ENCODE peak calls at places on chromosomes 3 and 15, in ten cellular contexts. N is transverse colon, F is OCI-LY7, Y is astrocyte of the spinal cord, U is HFF-Myc, V is PC-3, A is H9, L is cardiac fibroblast, M is keratinocyte, K is breast epithelium. R is an unnamed sample.

GRCh38 chr15:66877558-66878285 is 175.7 kb downstream of the SMAD6 start:
- DNase-seq in N (no peak), F (no peak), Y (no peak), U (no peak), V (no peak), A (no peak), L (peak), M (no peak), K (no peak), R (no peak)

GRCh38 chr3:177935008-177935407 is 601.2 kb upstream of the KCNMB2 start:
- DNase-seq in N (no peak), F (no peak), Y (no peak), U (no peak), V (no peak), A (no peak), L (no peak), M (no peak), K (no peak), R (no peak)

GRCh38 chr3:73255609-73256029 is 194.2 kb downstream of the EBLN2 start:
- DNase-seq in N (peak), F (no peak), Y (peak), U (peak), V (peak), A (no peak), L (peak), M (peak), K (no peak), R (peak)

GRCh38 chr3:122101646-122102045 is 46.5 kb downstream of the CD86 start:
- DNase-seq in N (no peak), F (peak), Y (peak), U (peak), V (peak), A (no peak), L (peak), M (no peak), K (no peak), R (no peak)

GRCh38 chr3:107870989-107871638 is 219.7 kb downstream of the CD47 start:
- DNase-seq in N (no peak), F (no peak), Y (no peak), U (no peak), V (peak), A (no peak), L (no peak), M (no peak), K (no peak), R (no peak)

GRCh38 chr15:92818658-92819311 is 81.3 kb upstream of the CHD2 start:
- DNase-seq in N (no peak), F (no peak), Y (no peak), U (no peak), V (no peak), A (no peak), L (no peak), M (no peak), K (no peak), R (no peak)

GRCh38 chr3:126913524-126913923 is 69.4 kb upstream of the PLXNA1 start:
- DNase-seq in N (peak), F (no peak), Y (no peak), U (no peak), V (peak), A (no peak), L (no peak), M (no peak), K (no peak), R (no peak)

GRCh38 chr3:105868450-105868744 is 415 bp downstream of the CBLB start:
- DNase-seq in N (peak), F (no peak), Y (peak), U (no peak), V (peak), A (peak), L (peak), M (no peak), K (peak), R (peak)

GRCh38 chr15:71780349-71780976 is 29.9 kb upstream of the NR2E3 start:
- DNase-seq in N (peak), F (peak), Y (peak), U (peak), V (peak), A (peak), L (peak), M (no peak), K (no peak), R (no peak)

GRCh38 chr3:56868706-56869105 is 67.0 kb upstream of the ARHGEF3 start:
- DNase-seq in N (no peak), F (no peak), Y (no peak), U (no peak), V (no peak), A (no peak), L (no peak), M (no peak), K (no peak), R (no peak)

GRCh38 chr15:99104788-99105515 is at the start of gene SYNM:
- DNase-seq in N (peak), F (peak), Y (peak), U (peak), V (peak), A (peak), L (peak), M (no peak), K (peak), R (no peak)

GRCh38 chr3:159480046-159480445 is 508.6 kb upstream of the IL12A start:
- DNase-seq in N (no peak), F (no peak), Y (no peak), U (no peak), V (no peak), A (no peak), L (peak), M (no peak), K (no peak), R (no peak)

GRCh38 chr3:57164606-57165573 is at the start of gene IL17RD:
- DNase-seq in N (peak), F (peak), Y (peak), U (no peak), V (peak), A (peak), L (peak), M (no peak), K (peak), R (peak)

GRCh38 chr3:58305882-58306661 is at the start of the genes HTD2 and RPP14:
- DNase-seq in N (peak), F (peak), Y (peak), U (peak), V (peak), A (peak), L (peak), M (peak), K (peak), R (peak)

GRCh38 chr3:58308728-58309127 is 2.4 kb downstream of the HTD2 start:
- DNase-seq in N (no peak), F (no peak), Y (no peak), U (no peak), V (no peak), A (no peak), L (peak), M (no peak), K (no peak), R (no peak)

DNA sequence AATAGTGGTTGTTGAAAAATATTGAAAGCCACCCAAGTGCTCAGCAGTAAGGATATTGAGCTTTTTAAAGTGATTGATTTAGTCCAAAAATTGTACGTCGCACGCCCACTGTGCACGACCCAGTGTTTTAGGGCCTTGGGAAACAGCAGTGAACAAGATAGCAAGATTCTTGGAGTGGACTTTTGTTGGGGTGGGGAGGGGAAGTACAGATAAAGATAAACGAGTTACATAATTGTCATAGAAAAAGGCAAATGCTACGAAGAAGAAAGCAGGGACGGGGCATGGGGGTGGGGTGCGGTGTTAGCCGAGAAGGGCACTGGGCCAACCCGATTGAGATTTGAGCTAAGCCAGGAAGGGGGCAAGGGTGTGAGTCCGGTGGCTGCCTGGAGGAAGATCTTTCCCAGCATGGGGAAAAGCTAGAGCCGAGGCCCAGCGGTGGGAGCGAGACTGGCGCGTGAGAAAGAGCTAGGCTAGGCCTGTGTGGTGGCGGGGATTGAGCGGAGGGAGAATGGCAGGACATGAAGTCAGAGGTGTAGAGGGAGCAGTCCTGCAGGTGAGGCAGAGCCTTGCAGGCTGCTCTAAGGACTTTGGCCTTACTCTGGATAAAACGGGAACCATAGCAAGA is 454 bp downstream of the HTD2 start:
- DNase-seq in N (peak), F (peak), Y (peak), U (no peak), V (peak), A (peak), L (peak), M (no peak), K (no peak), R (no peak)
- TF ChIP-seq CTCF in N (no peak), F (no peak), Y (peak), U (no peak), V (no peak), A (no peak), L (peak), M (peak), K (no peak), R (no peak)

DNA sequence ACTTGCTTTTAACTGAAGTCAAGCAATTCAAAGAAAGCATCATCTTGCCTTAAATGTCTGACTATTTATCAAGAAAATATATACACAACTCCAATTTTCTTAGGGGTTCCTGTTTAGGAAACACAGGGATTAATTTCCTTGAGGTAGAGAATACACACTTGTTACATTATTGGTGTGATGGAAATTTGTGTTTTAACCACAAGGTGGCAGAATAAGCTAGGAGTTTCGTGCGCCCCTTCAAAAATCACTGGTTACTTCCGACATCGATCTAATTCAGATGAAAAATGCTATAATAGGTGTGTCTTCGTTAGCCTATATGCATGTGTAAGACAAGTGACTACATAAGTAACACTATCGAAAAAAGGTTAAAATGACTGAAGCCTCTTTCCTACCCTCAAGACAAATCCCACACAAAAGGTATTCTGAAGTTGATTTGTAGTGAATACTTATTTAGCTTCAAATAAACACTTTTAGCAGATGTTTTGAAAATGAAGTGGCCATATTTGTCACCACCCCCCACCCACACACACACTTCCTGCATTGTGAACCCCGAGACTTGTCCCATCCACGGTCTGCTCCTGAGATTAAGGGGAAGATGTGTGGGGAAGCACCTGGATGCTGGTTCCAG is 246.5 kb downstream of the ROBO1 start:
- DNase-seq in N (no peak), F (peak), Y (peak), U (peak), V (peak), A (no peak), L (peak), M (no peak), K (no peak), R (no peak)
- TF ChIP-seq CTCF in N (peak), F (peak), Y (peak), U (peak), V (peak), A (peak), L (peak), M (peak), K (no peak), R (no peak)

DNA sequence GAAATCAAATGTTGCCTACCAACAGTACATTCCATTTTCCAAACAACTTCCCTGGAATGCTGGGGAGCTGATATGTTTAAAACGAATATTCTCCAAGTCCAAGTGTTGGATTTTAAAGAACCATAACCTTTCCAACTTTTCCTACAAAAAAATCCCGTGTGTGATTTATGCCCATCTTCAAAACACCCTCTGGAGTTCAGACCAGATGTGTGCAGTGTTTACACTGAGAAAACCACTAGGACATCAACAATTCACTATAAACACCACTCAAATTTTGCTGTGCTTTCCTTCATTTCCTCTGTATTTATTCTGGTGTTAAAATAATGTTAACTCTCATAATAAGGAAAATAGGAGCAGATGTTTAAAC is 2.4 kb downstream of the VGLL4 start:
- DNase-seq in N (no peak), F (no peak), Y (no peak), U (peak), V (no peak), A (no peak), L (no peak), M (no peak), K (no peak), R (no peak)
- TF ChIP-seq CTCF in N (no peak), F (no peak), Y (no peak), U (no peak), V (no peak), A (no peak), L (no peak), M (no peak), K (no peak), R (no peak)

GRCh38 chr3:120200836-120201235 is 84.2 kb downstream of the GPR156 start:
- DNase-seq in N (no peak), F (no peak), Y (no peak), U (no peak), V (no peak), A (no peak), L (no peak), M (no peak), K (no peak), R (no peak)

GRCh38 chr3:120202363-120202762 is 82.7 kb downstream of the GPR156 start:
- DNase-seq in N (no peak), F (no peak), Y (no peak), U (no peak), V (no peak), A (no peak), L (no peak), M (no peak), K (no peak), R (no peak)

GRCh38 chr3:120196812-120197211 is 88.2 kb downstream of the GPR156 start:
- DNase-seq in N (no peak), F (no peak), Y (no peak), U (no peak), V (peak), A (no peak), L (no peak), M (no peak), K (no peak), R (no peak)

GRCh38 chr3:120196333-120196732 is 88.7 kb downstream of the GPR156 start:
- DNase-seq in N (no peak), F (no peak), Y (no peak), U (no peak), V (no peak), A (no peak), L (no peak), M (no peak), K (no peak), R (no peak)

DNA sequence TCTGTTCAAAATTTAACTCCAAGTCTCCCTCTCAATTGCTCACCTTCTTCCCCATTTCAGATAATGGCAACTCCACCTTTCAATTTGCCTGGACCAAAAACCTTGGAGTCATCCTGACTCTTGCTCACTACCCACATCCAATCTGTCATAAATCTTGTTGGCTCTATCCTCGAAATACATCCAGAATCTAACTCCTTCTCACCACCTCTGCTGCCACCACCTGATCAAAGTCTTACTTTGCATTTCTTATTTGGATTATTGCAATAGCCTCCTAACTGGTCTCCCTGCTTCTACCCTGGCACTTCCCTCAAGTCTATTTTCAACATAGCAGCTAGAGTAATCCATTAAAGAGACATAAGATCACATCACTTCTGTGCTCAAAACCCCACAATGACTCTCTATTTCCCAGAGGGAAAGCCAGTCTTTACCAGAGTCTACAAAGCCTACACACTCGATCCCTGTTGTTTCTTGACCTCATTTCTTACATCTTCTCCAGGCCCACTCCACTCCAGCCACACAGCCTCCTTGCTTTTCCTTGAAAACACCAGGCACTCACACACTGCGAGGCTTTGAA is 86.6 kb downstream of the GPR156 start:
- DNase-seq in N (no peak), F (peak), Y (peak), U (no peak), V (peak), A (no peak), L (peak), M (no peak), K (no peak), R (no peak)
- TF ChIP-seq CTCF in N (no peak), F (peak), Y (peak), U (no peak), V (peak), A (peak), L (peak), M (peak), K (no peak), R (no peak)